ENCODE peak calls at places on chromosomes 2 and 18, in six cellular contexts. P, Z, D, U, A and T are unnamed samples.
A peak's percentile ranks its signal among the peaks of the same experiment; 100 is the strongest.

GRCh38 chr2:9112079-9112721 is 94.4 kb upstream of the ASAP2 start:
- DNase-seq in A (no peak), D (no peak), Z (no peak), P (peak; percentile 89), U (peak; percentile 96), T (no peak)

GRCh38 chr2:165149439-165149838 is 54.4 kb downstream of the SCN3A start:
- DNase-seq in U (no peak), P (no peak), D (no peak), A (no peak), Z (no peak), T (no peak)

GRCh38 chr2:46981662-46982351 is 66.2 kb upstream of the MCFD2 start:
- DNase-seq in P (no peak), A (no peak), Z (no peak), D (no peak), U (no peak), T (no peak)

GRCh38 chr18:8699948-8700347 is 5.4 kb upstream of the MTCL1 start:
- DNase-seq in P (no peak), Z (no peak), U (peak; percentile 27), A (no peak), D (no peak), T (no peak)

GRCh38 chr2:195392446-195393336 is 264.3 kb upstream of the SLC39A10 start:
- DNase-seq in D (no peak), Z (no peak), P (no peak), A (no peak), U (no peak), T (no peak)

GRCh38 chr2:69978157-69978904 is 16.9 kb upstream of the ASPRV1 start:
- DNase-seq in P (peak; percentile 12), U (no peak), A (no peak), D (peak; percentile 60), Z (no peak), T (no peak)

GRCh38 chr18:2223859-2224258 is 347.4 kb downstream of the METTL4 start:
- DNase-seq in U (peak; percentile 6), P (peak; percentile 3), Z (no peak), A (peak; percentile 51), D (peak; percentile 53), T (peak; percentile 18)

GRCh38 chr2:179240481-179241451 is 23.9 kb downstream of the SESTD1 start:
- DNase-seq in Z (no peak), D (peak; percentile 57), U (no peak), A (no peak), P (no peak), T (no peak)

GRCh38 chr18:47594063-47594462 is 336.4 kb downstream of the SMAD2 start:
- DNase-seq in U (no peak), A (no peak), P (no peak), D (no peak), Z (no peak), T (peak; percentile 46)

GRCh38 chr2:211175956-211176355 is 619.6 kb downstream of the CPS1 start:
- DNase-seq in D (no peak), Z (no peak), A (no peak), P (no peak), U (no peak), T (no peak)

GRCh38 chr2:56008661-56009411 is 85.3 kb upstream of the EFEMP1 start:
- DNase-seq in P (peak; percentile 82), Z (peak; percentile 81), U (peak; percentile 89), A (peak; percentile 62), D (peak; percentile 88), T (peak; percentile 86)

GRCh38 chr18:58605027-58606020 is 23.6 kb downstream of the ALPK2 start:
- DNase-seq in A (no peak), U (peak; percentile 87), D (no peak), P (peak; percentile 84), Z (no peak), T (no peak)

GRCh38 chr18:34397286-34397896 is 172.7 kb upstream of the NOL4 start:
- DNase-seq in Z (no peak), A (no peak), P (no peak), U (no peak), D (no peak), T (no peak)
- H2BK15ac ChIP-seq in Z (no peak overlapping the region), A (no peak overlapping the region), P (no peak overlapping the region), U (no peak overlapping the region), D (no peak overlapping the region), T (no peak overlapping the region)

DNA sequence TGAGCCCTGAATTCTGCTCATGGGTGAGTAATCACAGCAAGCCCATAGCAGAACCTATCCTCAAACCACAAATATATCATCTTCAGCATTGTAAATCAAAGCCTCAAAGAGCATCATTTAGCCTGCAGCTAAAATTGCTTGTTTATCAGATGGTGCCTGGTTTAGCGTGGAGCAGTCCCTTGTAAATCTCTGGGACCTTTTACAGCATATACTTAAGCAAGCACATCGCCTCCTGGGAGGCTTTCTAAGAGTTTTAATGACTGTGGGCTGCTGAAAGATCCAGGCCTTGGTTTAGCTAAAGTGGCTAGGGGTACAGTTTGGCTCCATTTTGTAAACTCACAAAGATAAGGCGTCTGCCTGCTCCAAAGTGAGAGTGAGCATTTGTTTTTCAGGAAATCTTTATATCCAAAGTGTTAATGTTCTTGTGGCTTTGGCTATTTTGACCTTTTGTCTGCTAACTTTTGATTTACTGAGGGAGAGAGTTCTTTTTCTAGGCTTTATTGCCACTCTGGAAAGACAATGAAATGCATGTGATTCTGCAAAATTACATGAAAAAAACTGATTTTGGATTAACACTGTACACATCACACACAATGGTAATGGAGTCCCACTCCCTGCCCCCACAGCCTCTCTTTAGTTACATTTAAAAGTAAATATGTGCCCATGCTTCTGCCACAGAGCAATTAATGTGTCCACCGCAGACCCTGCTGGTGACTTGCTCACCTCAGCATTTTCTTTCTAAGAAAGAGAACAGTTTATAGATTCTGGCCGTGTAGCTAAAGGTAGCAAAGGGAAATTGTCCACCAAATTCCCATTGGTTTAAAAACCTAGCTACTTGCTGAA is 194.8 kb downstream of the LNPK start:
- DNase-seq in A (no peak), P (peak; percentile 73), D (peak; percentile 30), U (peak; percentile 16), Z (no peak), T (no peak)
- H2BK120ac ChIP-seq in A (no peak overlapping the region), P (no peak overlapping the region), D (no peak overlapping the region), U (no peak overlapping the region), Z (no peak overlapping the region), T (no peak overlapping the region)

DNA sequence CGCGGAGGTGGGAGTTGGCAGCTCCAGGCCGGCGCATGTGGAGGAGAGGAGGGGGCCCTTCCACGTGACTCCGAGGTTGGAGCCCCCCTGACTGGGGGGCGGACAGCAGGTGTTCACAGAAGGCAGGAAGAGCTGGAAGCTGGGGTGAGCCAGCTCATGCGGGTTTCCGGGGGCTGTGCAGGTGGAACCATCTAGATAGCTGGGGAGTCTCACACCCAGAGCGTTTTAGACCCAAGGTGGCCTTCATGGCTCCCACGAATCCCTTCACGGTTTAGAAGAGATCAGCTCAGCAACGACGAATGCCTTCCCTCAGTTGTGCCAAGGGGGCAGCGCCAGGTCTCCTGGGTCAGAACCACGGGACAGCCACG is 740.5 kb upstream of the SALL3 start:
- DNase-seq in U (no peak), D (no peak), Z (no peak), P (no peak), A (no peak), T (no peak)
- H2BK15ac ChIP-seq in U (no peak overlapping the region), D (no peak overlapping the region), Z (no peak overlapping the region), P (no peak overlapping the region), A (no peak overlapping the region), T (peak overlapping the region; percentile 49)

DNA sequence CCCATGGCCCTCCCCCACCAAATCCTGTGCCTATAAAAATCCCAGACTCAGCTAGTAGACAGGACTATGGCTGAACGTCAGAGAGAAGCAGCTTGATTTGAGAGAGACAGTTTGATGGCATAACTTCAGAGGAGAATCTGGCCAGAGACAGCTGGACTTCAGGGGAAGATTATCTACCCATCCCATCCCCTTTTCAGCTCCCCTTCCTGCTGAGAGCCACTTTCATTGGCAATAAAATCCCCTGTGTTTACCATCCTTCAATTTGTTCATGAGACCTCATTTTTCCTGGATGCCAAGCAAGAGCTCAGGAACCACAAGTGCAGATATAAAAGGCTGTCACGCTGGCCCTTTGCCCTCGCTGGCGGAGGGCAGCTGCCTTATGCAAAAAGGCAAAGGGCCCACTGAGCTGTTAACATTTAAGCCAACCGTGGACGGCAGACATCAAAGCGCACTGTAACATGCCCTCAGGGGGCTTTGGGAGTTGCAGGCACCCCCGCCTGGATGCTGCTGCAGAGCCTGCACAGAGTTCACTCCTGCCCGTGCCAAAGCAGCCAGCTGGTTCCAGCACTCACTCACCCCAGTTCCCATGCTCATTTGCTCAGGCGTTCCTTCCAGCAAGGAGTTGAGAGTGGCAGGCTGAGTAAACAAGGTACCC is 164.3 kb upstream of the PGAP1 start:
- DNase-seq in U (no peak), P (no peak), D (peak; percentile 23), A (peak; percentile 48), Z (peak; percentile 39), T (no peak)
- H2BK120ac ChIP-seq in U (peak overlapping the region; percentile 2), P (peak overlapping the region; percentile 76), D (no peak overlapping the region), A (no peak overlapping the region), Z (no peak overlapping the region), T (no peak overlapping the region)

DNA sequence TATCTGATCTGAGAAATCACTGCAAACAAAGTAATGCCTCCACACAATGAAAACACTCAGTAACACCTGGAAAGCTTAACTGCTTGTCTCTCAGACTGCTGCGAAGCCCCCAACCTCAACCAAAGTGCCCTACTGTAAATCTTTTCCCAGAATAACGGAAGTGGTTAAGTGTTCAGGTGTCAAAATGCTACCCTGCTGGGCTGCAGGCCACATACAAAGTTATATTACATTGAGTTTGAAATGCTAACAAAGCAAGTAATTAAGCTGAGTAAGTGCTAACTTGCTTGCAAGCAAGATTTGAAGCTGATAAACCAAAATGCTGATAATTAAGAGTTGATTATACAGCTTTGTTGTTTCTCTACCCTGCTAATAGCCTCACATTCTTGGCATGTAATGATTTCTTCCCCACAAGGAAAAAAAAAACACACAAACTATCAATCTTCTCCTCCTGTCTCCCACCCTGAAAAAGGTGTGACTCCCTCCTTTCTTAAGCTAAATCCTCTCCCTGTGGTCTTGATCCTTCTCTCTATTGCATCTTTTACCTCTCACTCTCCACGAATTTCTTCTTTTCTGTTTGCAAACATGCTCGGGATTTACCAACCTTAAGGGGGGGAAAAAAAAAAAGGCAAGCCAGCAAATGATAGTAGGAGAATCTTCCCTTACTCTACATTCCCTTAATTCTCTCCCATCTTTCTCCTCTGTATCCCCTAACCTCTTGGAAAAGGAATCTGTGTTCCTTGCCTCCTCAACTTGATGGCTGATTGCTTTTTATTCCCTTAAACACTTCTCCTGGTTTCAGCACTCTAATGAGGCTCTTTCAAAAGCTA is 266.8 kb upstream of the SIX3 start:
- DNase-seq in D (peak; percentile 96), P (no peak), A (no peak), Z (no peak), U (no peak), T (no peak)
- H2BK15ac ChIP-seq in D (no peak overlapping the region), P (no peak overlapping the region), A (no peak overlapping the region), Z (no peak overlapping the region), U (no peak overlapping the region), T (no peak overlapping the region)

GRCh38 chr2:23565814-23566213 is 180.8 kb downstream of the KLHL29 start:
- DNase-seq in D (no peak), A (no peak), U (no peak), P (no peak), Z (no peak), T (no peak)
- H2BK120ac ChIP-seq in D (no peak overlapping the region), A (no peak overlapping the region), U (no peak overlapping the region), P (no peak overlapping the region), Z (no peak overlapping the region), T (no peak overlapping the region)

DNA sequence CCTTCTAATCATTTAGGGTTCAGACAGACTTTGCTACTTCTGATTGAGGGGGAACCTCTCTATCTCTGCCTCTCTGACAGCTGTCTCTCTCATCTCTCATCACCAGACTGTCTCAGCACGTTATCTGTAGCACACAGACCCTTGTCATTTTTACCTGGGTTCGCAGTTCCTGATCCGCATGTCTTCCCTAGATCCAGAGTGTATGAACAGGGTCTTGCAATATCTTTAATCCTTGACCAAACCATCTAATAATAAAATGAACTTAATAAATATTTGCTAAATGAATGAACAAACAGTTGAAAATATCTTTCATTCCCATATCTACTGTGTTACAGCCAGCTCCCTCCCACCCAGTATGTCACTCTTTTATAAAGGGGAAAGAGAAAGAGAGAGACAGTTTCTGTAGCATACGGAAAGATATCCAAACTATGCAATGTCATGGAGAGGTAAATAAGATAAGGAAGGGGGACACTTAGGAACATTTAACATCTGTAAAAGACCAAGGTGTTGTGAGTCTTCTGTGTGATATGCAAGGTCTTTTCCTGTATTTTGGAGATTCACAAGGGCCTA is 507.6 kb downstream of the SUCLG1 start:
- DNase-seq in Z (no peak), A (no peak), P (no peak), D (peak; percentile 51), U (no peak), T (no peak)
- H2BK15ac ChIP-seq in Z (no peak overlapping the region), A (no peak overlapping the region), P (no peak overlapping the region), D (peak overlapping the region; percentile 27), U (no peak overlapping the region), T (no peak overlapping the region)